ENCODE peak calls at places on chromosomes 7 and 10, in nine cellular contexts. B, Q, N, K, W, Z, O, X and M are unnamed samples.

GRCh38 chr7:150946826-150947750 is 31.0 kb downstream of the KCNH2 start:
- DNase-seq in W (no peak), N (peak), Z (no peak), X (no peak), K (no peak), B (no peak), Q (no peak), O (no peak), M (no peak)

GRCh38 chr10:106540606-106541005 is 623.9 kb downstream of the SORCS1 start:
- DNase-seq in W (peak), Q (no peak), O (peak), B (no peak), K (no peak), N (no peak), X (no peak), Z (no peak), M (no peak)

GRCh38 chr7:98568891-98569290 is 48.2 kb upstream of the NPTX2 start:
- DNase-seq in K (no peak), N (no peak), Q (no peak), O (no peak), B (no peak), X (no peak), W (no peak), Z (no peak), M (no peak)

GRCh38 chr7:1943326-1943725 is 273.2 kb downstream of the ELFN1 start:
- DNase-seq in O (no peak), N (no peak), B (no peak), Z (no peak), Q (no peak), W (no peak), K (no peak), X (no peak), M (no peak)

GRCh38 chr7:128831994-128832879 is 2.0 kb downstream of the FLNC start:
- DNase-seq in X (no peak), N (peak), B (no peak), Q (no peak), O (peak), W (no peak), Z (no peak), K (no peak), M (no peak)

GRCh38 chr10:14605231-14605925 is 169.3 kb downstream of the FAM107B start:
- DNase-seq in O (peak), Z (no peak), N (peak), X (no peak), Q (peak), B (no peak), K (no peak), W (no peak), M (no peak)

GRCh38 chr7:101843293-101844271 is 26.2 kb downstream of the CUX1 start:
- DNase-seq in B (no peak), Z (no peak), X (no peak), W (no peak), K (no peak), O (no peak), Q (no peak), N (peak), M (no peak)

GRCh38 chr10:18689498-18689897 is 30.3 kb downstream of the ARL5B start:
- DNase-seq in N (no peak), X (no peak), B (no peak), K (no peak), Z (no peak), W (no peak), Q (peak), O (peak), M (no peak)

GRCh38 chr7:28062197-28062988 is 118.2 kb downstream of the JAZF1 start:
- DNase-seq in N (peak), K (peak), O (peak), Q (peak), Z (no peak), B (peak), X (no peak), W (peak), M (peak)

GRCh38 chr10:79331709-79332108 is 15.6 kb upstream of the PPIF start:
- DNase-seq in B (no peak), K (no peak), W (no peak), N (no peak), Q (no peak), O (peak), X (no peak), Z (no peak), M (no peak)

GRCh38 chr7:139982927-139983925 is 79.5 kb downstream of the PARP12 start:
- DNase-seq in W (no peak), B (no peak), K (no peak), Z (no peak), X (no peak), Q (no peak), O (no peak), N (no peak), M (no peak)

GRCh38 chr10:96789571-96790108 is 42.5 kb upstream of the LCOR start:
- DNase-seq in Z (peak), B (no peak), K (no peak), N (no peak), Q (no peak), W (no peak), O (no peak), X (peak), M (no peak)

GRCh38 chr10:122499491-122499941 is 38.2 kb downstream of the HTRA1 start:
- DNase-seq in O (peak), N (no peak), B (peak), W (no peak), Q (no peak), Z (no peak), X (no peak), K (no peak), M (no peak)

GRCh38 chr7:75056476-75056875 is 17.1 kb downstream of the RCC1L start:
- DNase-seq in K (no peak), N (no peak), Z (no peak), O (peak), B (peak), X (no peak), Q (no peak), W (no peak), M (no peak)

GRCh38 chr7:151813997-151814396 is 62.9 kb downstream of the PRKAG2 start:
- DNase-seq in Z (no peak), Q (no peak), X (no peak), N (no peak), W (no peak), O (peak), B (no peak), K (no peak), M (no peak)

GRCh38 chr7:147068877-147069276 is 952.3 kb downstream of the CNTNAP2 start:
- DNase-seq in X (no peak), K (no peak), O (no peak), Q (no peak), B (no peak), N (no peak), Z (no peak), W (no peak), M (no peak)

GRCh38 chr10:79260803-79261740 is 86.2 kb upstream of the PPIF start:
- DNase-seq in Q (no peak), K (peak), W (no peak), O (peak), Z (no peak), N (peak), B (peak), X (no peak), M (no peak)